ENCODE peak calls at places on chromosomes 13 and 19, in nine cellular contexts. D is SHP77; F is immature natural killer cell; R is LHCN-M2; T is heart right ventricle; S is stimulated activated CD8-positive, alpha-beta memory T cell treated with anti-CD3 and anti-CD28 coated beads, Interleukin-2, amount 100 ng/mL, for 1 hour; V is occipital lobe; Q is effector CD8-positive, alpha-beta T cell; B is iPS DF 6.9. H is an unnamed sample.

GRCh38 chr13:93151277-93151676 is 75.3 kb upstream of the GPC6 start:
- DNase-seq in F (no peak), S (no peak), R (peak), Q (no peak), V (no peak), T (no peak), D (no peak), B (no peak), H (no peak)

GRCh38 chr19:39052243-39052746 is 19.9 kb upstream of the FBXO27 start:
- DNase-seq in F (peak), Q (peak), S (peak), V (peak), R (no peak), B (no peak), D (peak), T (peak), H (peak)

GRCh38 chr13:33258437-33259193 is 26.9 kb downstream of the STARD13 start:
- DNase-seq in B (no peak), S (no peak), V (no peak), Q (no peak), R (no peak), D (no peak), F (no peak), T (no peak), H (no peak)

GRCh38 chr13:26881154-26881553 is 120.6 kb upstream of the GPR12 start:
- DNase-seq in T (no peak), F (no peak), B (no peak), Q (no peak), D (no peak), S (no peak), V (no peak), R (peak), H (no peak)

GRCh38 chr13:24135674-24136300 is 24.7 kb upstream of the SPATA13 start:
- DNase-seq in F (no peak), V (no peak), Q (no peak), R (peak), S (no peak), T (no peak), B (no peak), D (no peak), H (no peak)

GRCh38 chr13:20182231-20182846 is 10.4 kb downstream of the GJB2 start:
- DNase-seq in Q (peak), S (peak), F (peak), D (peak), V (peak), B (no peak), T (no peak), R (peak), H (no peak)

GRCh38 chr13:31067416-31068118 is 94.1 kb downstream of the HSPH1 start:
- DNase-seq in D (no peak), T (no peak), B (no peak), Q (no peak), F (no peak), S (no peak), R (peak), V (peak), H (no peak)

GRCh38 chr19:48461651-48461981 is 6.2 kb downstream of the KCNJ14 start:
- DNase-seq in B (no peak), R (no peak), F (no peak), V (no peak), T (no peak), Q (no peak), D (no peak), S (no peak), H (no peak)

GRCh38 chr13:27006519-27007161 is 165.0 kb downstream of the USP12 start:
- DNase-seq in Q (no peak), T (no peak), V (peak), D (peak), B (no peak), F (no peak), S (no peak), R (peak), H (no peak)

GRCh38 chr19:55654833-55655647 is at the start of gene U2AF2:
- DNase-seq in D (peak), B (no peak), R (peak), Q (peak), F (peak), T (peak), V (peak), S (peak), H (peak)

GRCh38 chr19:24074720-24075119 is 12.3 kb upstream of the ZNF254 start:
- DNase-seq in T (no peak), Q (no peak), S (no peak), R (peak), F (no peak), D (no peak), B (no peak), V (no peak), H (no peak)

GRCh38 chr19:46144756-46145155 is 3.3 kb upstream of the IGFL2 start:
- DNase-seq in T (no peak), D (no peak), V (no peak), S (no peak), F (no peak), B (no peak), Q (no peak), R (no peak), H (no peak)

GRCh38 chr13:23466144-23467002 is 32.9 kb upstream of the SACS start:
- DNase-seq in R (peak), B (peak), D (peak), Q (peak), S (peak), T (peak), V (peak), F (peak), H (peak)

GRCh38 chr19:33271246-33272021 is 30.9 kb downstream of the CEBPA start:
- DNase-seq in Q (no peak), S (no peak), T (no peak), R (no peak), B (no peak), D (no peak), V (no peak), F (no peak), H (no peak)

GRCh38 chr13:106376411-106377112 is 158.9 kb downstream of the EFNB2 start:
- DNase-seq in B (no peak), R (peak), S (no peak), Q (no peak), F (no peak), D (peak), V (peak), T (no peak), H (no peak)

GRCh38 chr13:80988752-80989151 is 647.8 kb upstream of the SPRY2 start:
- DNase-seq in R (no peak), T (no peak), D (no peak), S (no peak), V (peak), Q (no peak), F (no peak), B (no peak), H (no peak)

GRCh38 chr13:41821195-41821594 is 139.7 kb downstream of the VWA8 start:
- DNase-seq in T (no peak), Q (no peak), S (no peak), D (no peak), F (no peak), V (no peak), R (no peak), B (no peak), H (no peak)

GRCh38 chr13:86976521-86977324 is 694.4 kb upstream of the SLITRK5 start:
- DNase-seq in D (no peak), S (no peak), B (no peak), F (no peak), V (no peak), Q (no peak), R (peak), T (no peak), H (no peak)

GRCh38 chr19:4134351-4134750 is 10.4 kb upstream of the MAP2K2 start:
- DNase-seq in T (no peak), D (no peak), S (no peak), Q (no peak), B (no peak), R (no peak), V (no peak), F (no peak), H (no peak)

GRCh38 chr19:3098141-3098514 is 4.0 kb downstream of the GNA11 start:
- DNase-seq in D (no peak), B (no peak), V (no peak), R (peak), S (no peak), T (peak), Q (no peak), F (no peak), H (peak)

GRCh38 chr19:5113101-5113557 is 144.2 kb downstream of the KDM4B start:
- DNase-seq in Q (no peak), T (no peak), F (no peak), D (no peak), S (no peak), B (no peak), V (no peak), R (no peak), H (no peak)

H was measured in aorta.